ENCODE peak calls at places on chromosomes 12 and 14, in four cellular contexts. I is GM23338, H is mammary epithelial cell, J is cardiac muscle cell. P is an unnamed sample.
A peak's percentile ranks its signal among the peaks of the same experiment; 100 is the strongest.

GRCh38 chr12:28340261-28340660 is 150.0 kb downstream of the CCDC91 start:
- DNase-seq in I (no peak), H (no peak), J (peak; percentile 7), P (no peak)

GRCh38 chr14:30756594-30756993 is 117.8 kb upstream of the COCH start:
- DNase-seq in I (no peak), H (no peak), J (no peak), P (no peak)

GRCh38 chr14:73829526-73830431 is 21.9 kb upstream of the PTGR2 start:
- DNase-seq in I (no peak), H (peak; percentile 37), J (peak; percentile 80), P (peak; percentile 82)

GRCh38 chr14:34722723-34723545 is 8.5 kb upstream of the CFL2 start:
- DNase-seq in I (peak; percentile 69), H (peak; percentile 38), J (peak; percentile 73), P (peak; percentile 57)

GRCh38 chr12:92136883-92137582 is 8.6 kb downstream of the BTG1 start:
- DNase-seq in I (peak; percentile 48), H (peak; percentile 87), J (peak; percentile 89), P (peak; percentile 90)

GRCh38 chr14:41749425-41749824 is 142.7 kb downstream of the LRFN5 start:
- DNase-seq in I (no peak), H (no peak), J (peak; percentile 36), P (no peak)

GRCh38 chr14:97266653-97267052 is 469.5 kb downstream of the VRK1 start:
- DNase-seq in I (peak; percentile 45), H (no peak), J (no peak), P (no peak)

GRCh38 chr12:27840229-27840999 is 60.4 kb upstream of the MANSC4 start:
- DNase-seq in I (no peak), H (no peak), J (peak; percentile 32), P (peak; percentile 15)

GRCh38 chr12:76670776-76671175 is 93.1 kb upstream of the ZDHHC17 start:
- DNase-seq in I (no peak), H (peak; percentile 25), J (no peak), P (peak; percentile 24)

GRCh38 chr14:89858084-89858483 is 96.4 kb downstream of the EFCAB11 start:
- DNase-seq in I (no peak), H (peak; percentile 92), J (no peak), P (peak; percentile 93)

GRCh38 chr14:49552630-49553029 is 33.5 kb downstream of the RPS29 start:
- DNase-seq in I (no peak), H (no peak), J (no peak), P (no peak)

DNA sequence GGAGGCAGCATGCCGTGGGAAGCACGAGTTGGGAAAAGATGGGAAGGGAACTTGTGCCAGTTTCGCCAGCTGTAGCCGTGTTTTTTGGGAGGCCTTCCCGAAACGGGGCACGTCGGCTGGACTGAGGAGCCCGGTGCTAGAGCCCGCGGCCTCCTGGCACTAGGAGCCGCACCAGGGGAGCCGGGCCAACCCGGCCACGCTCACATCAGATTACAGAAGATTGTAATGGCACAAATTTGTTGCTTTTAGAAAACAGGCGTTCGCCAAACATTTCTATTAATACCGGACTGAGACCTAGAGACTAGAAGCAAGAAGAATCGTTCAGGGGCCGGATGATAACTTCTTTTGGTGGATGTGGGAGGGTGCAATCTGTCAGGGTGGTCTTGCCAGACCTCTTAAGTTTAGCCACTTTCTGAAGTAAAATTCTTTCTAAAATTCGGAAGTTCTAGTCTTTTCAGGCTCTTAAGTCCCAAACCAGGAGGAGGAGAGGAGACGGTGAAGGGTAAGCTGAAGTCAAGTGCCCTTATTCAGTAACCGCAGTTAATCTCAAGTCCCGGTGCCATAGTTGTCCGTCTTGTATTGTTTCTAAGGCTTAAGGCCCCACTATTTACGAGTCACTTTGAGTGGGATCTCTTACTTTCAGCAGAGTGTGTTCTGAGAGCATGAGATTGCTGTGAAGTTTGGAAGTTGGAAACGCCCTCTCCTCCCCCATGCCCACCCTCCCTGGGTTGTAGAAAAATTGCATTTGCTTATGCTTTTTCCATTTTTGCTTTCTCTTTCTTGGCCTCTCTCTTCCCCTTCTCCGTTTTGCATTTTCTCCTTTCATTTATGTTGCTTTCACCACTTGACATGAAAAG is 1.4 kb downstream of the RASSF3 start:
- DNase-seq in I (no peak), H (peak; percentile 47), J (peak; percentile 33), P (peak; percentile 39)
- TF ChIP-seq CTCF in I (no peak), H (no peak), J (no peak), P (peak; percentile 5)

GRCh38 chr14:39050389-39050788 is 52.6 kb downstream of the SEC23A start:
- DNase-seq in I (no peak), H (peak; percentile 88), J (peak; percentile 64), P (peak; percentile 77)
- H3K4me3 ChIP-seq in I (no peak overlapping the region), H (no peak overlapping the region), J (no peak overlapping the region), P (no peak overlapping the region)

GRCh38 chr12:48336564-48336963 is 14.2 kb downstream of the ZNF641 start:
- DNase-seq in I (peak; percentile 53), H (no peak), J (no peak), P (peak; percentile 14)
- TF ChIP-seq CTCF in I (peak; percentile 54), H (peak; percentile 27), J (peak; percentile 10), P (peak; percentile 14)

GRCh38 chr14:24368215-24368561 is 204 bp downstream of the NFATC4 start:
- DNase-seq in I (peak; percentile 60), H (no peak), J (no peak), P (no peak)
- H3K4me3 ChIP-seq in I (peak overlapping the region; percentile 97), H (no peak overlapping the region), J (peak overlapping the region; percentile 79), P (peak overlapping the region; percentile 78)

DNA sequence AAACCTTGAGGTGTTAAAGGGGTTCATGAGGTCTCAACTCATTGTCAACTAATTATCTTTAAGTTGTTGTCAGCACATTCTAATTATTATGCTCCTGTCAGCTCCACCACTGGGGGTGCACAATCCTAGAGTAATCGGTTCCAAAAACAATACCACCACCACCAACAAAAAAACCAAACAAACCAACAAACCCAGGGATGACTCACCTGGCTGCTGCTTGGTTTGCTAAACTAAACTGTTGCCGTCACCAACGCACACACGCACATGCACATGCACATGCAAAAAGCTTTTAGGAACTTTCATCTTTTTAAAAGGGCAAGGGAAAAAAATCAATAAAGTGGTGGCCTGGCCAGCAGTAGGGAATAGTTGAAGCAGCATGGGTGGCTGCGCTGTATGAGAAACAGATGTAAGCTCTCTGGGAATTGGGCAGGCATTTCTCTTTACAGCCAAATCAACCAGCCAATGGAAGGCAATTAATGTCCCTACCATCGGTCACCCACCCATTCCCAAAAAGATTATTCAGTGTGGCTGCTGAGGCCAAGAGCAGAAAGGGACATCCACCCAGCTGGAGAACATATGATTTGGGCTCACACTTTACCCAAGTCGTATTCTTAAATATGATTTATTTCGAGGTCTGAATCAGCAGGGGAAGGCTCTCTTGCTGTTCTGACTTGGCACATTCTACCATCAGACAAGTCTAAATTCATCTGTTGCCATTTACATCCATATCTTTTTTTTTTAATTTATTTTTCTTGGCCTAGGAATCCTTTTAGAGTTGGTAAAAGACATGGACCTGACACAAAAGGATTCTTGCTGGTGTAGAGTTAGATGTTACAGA is 20.0 kb downstream of the TMEM30B start:
- DNase-seq in I (no peak), H (peak; percentile 16), J (peak; percentile 21), P (peak; percentile 77)
- TF ChIP-seq CTCF in I (no peak), H (peak; percentile 2), J (no peak), P (no peak)